ENCODE peak calls at places on chromosome 5, in ten cellular contexts. P, L, H, V, J, R, A, Z, D and F are unnamed samples. For H3K9me3, the result is how much of the 10 kb centered on the place peaks cover.

GRCh38 chr5:141680178-141680577 is 1.9 kb downstream of the ARAP3 start:
- DNase-seq in L (no peak), Z (no peak), V (no peak), R (no peak), D (no peak), J (no peak), P (no peak), A (no peak), H (no peak), F (no peak)

GRCh38 chr5:91176288-91177016 is 206.7 kb downstream of the ARRDC3 start:
- DNase-seq in P (no peak), L (peak), J (no peak), D (no peak), R (peak), H (peak), Z (no peak), A (no peak), V (no peak), F (no peak)

GRCh38 chr5:91025449-91025848 is 357.7 kb downstream of the ARRDC3 start:
- DNase-seq in R (no peak), L (no peak), Z (no peak), H (no peak), J (no peak), P (no peak), D (no peak), A (no peak), V (no peak), F (no peak)

GRCh38 chr5:95392593-95393182 is 1.5 kb downstream of the FAM81B start:
- DNase-seq in D (peak), H (peak), R (peak), J (peak), L (peak), A (no peak), Z (no peak), P (no peak), V (no peak), F (no peak)

GRCh38 chr5:87722286-87722685 is 309.6 kb upstream of the CCNH start:
- DNase-seq in R (no peak), L (peak), D (no peak), Z (no peak), V (no peak), P (no peak), A (no peak), J (no peak), H (no peak), F (no peak)

GRCh38 chr5:17732351-17732923 is 98.2 kb downstream of the TAF11L14 start:
- DNase-seq in V (no peak), P (no peak), H (no peak), L (no peak), Z (no peak), J (no peak), A (no peak), D (no peak), R (peak), F (no peak)

GRCh38 chr5:74394543-74394923 is 246.0 kb downstream of the ENC1 start:
- DNase-seq in H (no peak), V (no peak), J (no peak), R (no peak), P (no peak), Z (no peak), D (no peak), L (no peak), A (no peak), F (no peak)

GRCh38 chr5:2266668-2267240 is 384.0 kb upstream of the IRX4 start:
- DNase-seq in V (no peak), L (no peak), D (no peak), J (no peak), H (no peak), P (no peak), Z (no peak), R (no peak), A (no peak), F (no peak)

GRCh38 chr5:172866802-172867748 is 33.0 kb downstream of the ERGIC1 start:
- DNase-seq in A (no peak), D (no peak), Z (no peak), R (no peak), V (no peak), H (no peak), J (no peak), P (peak), L (peak), F (no peak)

GRCh38 chr5:4295663-4296339 is 700.2 kb downstream of the IRX1 start:
- DNase-seq in J (no peak), L (peak), A (no peak), R (no peak), D (no peak), P (no peak), H (peak), Z (no peak), V (peak), F (no peak)

GRCh38 chr5:60010328-60010727 is 116.8 kb upstream of the PDE4D start:
- DNase-seq in D (no peak), A (no peak), P (no peak), R (no peak), V (no peak), L (no peak), J (peak), Z (no peak), H (no peak), F (no peak)

GRCh38 chr5:150261231-150261630 is 28.3 kb downstream of the CAMK2A start:
- DNase-seq in P (no peak), R (no peak), J (no peak), H (no peak), A (no peak), D (no peak), V (no peak), L (no peak), Z (peak), F (no peak)

GRCh38 chr5:35087971-35088370 is 40.2 kb upstream of the AGXT2 start:
- DNase-seq in V (no peak), R (peak), P (no peak), A (no peak), D (no peak), J (no peak), L (peak), Z (no peak), H (no peak), F (no peak)

GRCh38 chr5:134732819-134733218 is 5.5 kb upstream of the CAMLG start:
- DNase-seq in H (no peak), P (no peak), Z (no peak), V (no peak), R (no peak), D (no peak), J (no peak), A (no peak), L (no peak), F (no peak)

GRCh38 chr5:101364469-101364868 is 461.4 kb upstream of the ST8SIA4 start:
- DNase-seq in J (no peak), P (no peak), A (no peak), R (peak), H (no peak), D (no peak), Z (no peak), L (peak), V (no peak), F (no peak)

GRCh38 chr5:35488786-35489185 is 128.9 kb upstream of the SPEF2 start:
- DNase-seq in H (no peak), J (no peak), Z (no peak), A (no peak), P (no peak), L (no peak), D (no peak), R (no peak), V (no peak), F (no peak)

GRCh38 chr5:54882841-54883240 is 102.6 kb downstream of the ESM1 start:
- DNase-seq in D (no peak), V (no peak), L (no peak), A (no peak), P (no peak), Z (no peak), H (no peak), R (no peak), J (no peak), F (no peak)
- H3K4me3 ChIP-seq in D (no peak), V (no peak), L (no peak), A (no peak), P (peak), Z (no peak), H (no peak), R (peak), J (no peak), F (no peak)

GRCh38 chr5:165999693-166000092 is 2291.8 kb upstream of the WWC1 start:
- DNase-seq in H (no peak), D (no peak), J (no peak), P (no peak), V (no peak), L (no peak), R (no peak), A (no peak), Z (no peak), F (no peak)

DNA sequence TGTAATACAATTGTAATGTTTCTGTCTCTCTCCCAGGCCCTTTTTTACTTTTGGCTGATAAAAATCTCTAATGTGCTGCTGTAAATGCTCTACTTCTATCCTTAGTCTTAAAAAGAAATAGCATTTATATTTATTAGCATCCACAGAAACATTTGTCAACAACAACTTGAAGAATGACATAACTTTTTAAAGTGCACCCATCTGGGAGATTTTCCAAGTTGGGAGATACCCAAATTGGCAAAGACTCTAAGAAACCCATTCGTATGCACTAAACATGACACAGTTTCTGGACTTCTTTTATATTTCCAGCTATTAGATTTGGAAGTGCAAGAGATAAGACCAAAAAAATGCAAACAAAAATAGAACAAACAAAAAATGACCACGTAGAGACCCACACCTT is 2287.4 kb upstream of the WWC1 start:
- DNase-seq in J (no peak), D (no peak), R (no peak), V (no peak), Z (no peak), L (no peak), H (no peak), A (no peak), P (no peak), F (no peak)
- H3K9me3 ChIP-seq in J (under half), D (under half), R (under half), V (under half), Z (under half), L (under half), H (under half), A (under half), P (under half), F (under half)

GRCh38 chr5:112885001-112885400 is 23.9 kb downstream of the SRP19 start:
- DNase-seq in L (no peak), R (no peak), H (no peak), D (peak), A (no peak), P (peak), Z (no peak), V (peak), J (no peak), F (no peak)

GRCh38 chr5:112876362-112876761 is 15.3 kb downstream of the SRP19 start:
- DNase-seq in V (no peak), L (no peak), D (no peak), P (no peak), H (no peak), R (no peak), Z (no peak), J (no peak), A (no peak), F (no peak)

GRCh38 chr5:112878760-112879159 is 17.7 kb downstream of the SRP19 start:
- DNase-seq in D (no peak), H (peak), A (no peak), L (peak), P (no peak), Z (no peak), V (no peak), J (no peak), R (no peak), F (peak)

GRCh38 chr5:112883192-112883591 is 22.1 kb downstream of the SRP19 start:
- DNase-seq in V (no peak), R (no peak), L (no peak), P (no peak), D (no peak), J (no peak), A (no peak), Z (no peak), H (no peak), F (no peak)

DNA sequence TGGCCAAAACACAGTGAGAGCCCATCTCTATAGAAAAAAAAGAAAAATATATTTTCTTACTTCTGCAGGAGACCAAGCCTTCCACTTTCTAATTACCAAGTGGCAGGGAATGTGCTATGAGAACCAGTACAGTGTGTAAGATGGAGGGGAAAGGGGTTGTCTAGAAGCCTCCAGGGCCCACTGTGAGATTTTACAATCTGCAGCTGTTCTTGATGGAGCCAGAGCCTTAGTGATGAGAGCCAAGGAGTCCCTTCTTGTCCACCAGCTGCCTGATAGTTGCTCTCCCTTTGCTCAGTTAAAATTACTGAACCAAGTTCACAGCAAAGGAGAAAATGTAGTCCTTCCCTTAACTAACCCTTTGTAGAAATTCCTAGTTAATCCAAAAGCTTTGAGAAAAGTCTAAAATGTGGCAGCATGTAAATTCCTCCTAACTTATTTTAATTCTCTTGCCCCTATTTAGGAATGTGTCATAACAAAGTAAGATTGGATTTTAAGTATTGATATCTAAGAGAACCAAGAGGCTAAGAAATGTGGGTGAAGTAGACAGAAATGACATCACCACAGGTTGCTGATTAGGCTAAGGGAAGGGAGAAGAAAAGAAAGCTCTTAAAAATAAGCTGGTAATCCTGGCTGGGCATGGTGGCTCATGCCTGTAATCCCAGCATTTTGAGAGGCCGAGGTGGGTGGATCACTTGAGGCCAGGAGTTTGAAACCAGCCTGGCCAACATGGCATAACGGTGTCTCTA is 19.3 kb downstream of the SRP19 start:
- DNase-seq in P (no peak), V (no peak), D (no peak), H (no peak), A (no peak), L (no peak), R (no peak), Z (no peak), J (no peak), F (no peak)
- H3K4me3 ChIP-seq in P (no peak), V (no peak), D (no peak), H (no peak), A (no peak), L (no peak), R (no peak), Z (no peak), J (no peak), F (no peak)

DNA sequence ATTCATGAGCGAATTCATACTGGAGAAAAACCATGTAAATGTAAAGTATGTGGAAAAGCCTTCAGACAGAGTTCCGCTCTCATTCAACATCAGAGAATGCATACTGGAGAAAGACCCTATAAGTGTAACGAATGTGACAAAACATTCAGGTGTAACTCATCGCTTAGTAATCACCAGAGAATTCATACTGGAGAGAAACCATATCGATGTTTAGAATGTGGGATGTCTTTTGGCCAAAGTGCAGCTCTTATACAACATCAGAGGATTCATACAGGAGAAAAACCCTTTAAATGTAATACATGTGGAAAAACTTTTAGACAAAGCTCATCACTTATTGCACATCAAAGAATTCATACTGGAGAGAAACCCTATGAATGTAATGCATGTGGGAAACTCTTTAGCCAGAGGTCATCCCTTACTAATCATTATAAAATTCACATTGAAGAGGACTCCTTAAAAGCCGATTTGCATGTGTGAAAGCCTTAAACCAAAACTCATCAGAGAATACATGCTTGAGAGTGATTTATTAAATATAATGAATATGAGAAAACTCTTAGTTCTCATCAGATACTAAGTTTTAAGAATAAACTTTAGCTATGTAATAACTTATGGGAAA is 11.8 kb upstream of the ZFP2 start:
- DNase-seq in Z (no peak), A (no peak), J (no peak), V (no peak), R (no peak), H (no peak), D (no peak), L (no peak), P (no peak), F (no peak)
- H3K9me3 ChIP-seq in Z (half or more), A (half or more), J (half or more), V (half or more), R (half or more), H (half or more), D (under half), L (under half), P (half or more), F (half or more)

DNA sequence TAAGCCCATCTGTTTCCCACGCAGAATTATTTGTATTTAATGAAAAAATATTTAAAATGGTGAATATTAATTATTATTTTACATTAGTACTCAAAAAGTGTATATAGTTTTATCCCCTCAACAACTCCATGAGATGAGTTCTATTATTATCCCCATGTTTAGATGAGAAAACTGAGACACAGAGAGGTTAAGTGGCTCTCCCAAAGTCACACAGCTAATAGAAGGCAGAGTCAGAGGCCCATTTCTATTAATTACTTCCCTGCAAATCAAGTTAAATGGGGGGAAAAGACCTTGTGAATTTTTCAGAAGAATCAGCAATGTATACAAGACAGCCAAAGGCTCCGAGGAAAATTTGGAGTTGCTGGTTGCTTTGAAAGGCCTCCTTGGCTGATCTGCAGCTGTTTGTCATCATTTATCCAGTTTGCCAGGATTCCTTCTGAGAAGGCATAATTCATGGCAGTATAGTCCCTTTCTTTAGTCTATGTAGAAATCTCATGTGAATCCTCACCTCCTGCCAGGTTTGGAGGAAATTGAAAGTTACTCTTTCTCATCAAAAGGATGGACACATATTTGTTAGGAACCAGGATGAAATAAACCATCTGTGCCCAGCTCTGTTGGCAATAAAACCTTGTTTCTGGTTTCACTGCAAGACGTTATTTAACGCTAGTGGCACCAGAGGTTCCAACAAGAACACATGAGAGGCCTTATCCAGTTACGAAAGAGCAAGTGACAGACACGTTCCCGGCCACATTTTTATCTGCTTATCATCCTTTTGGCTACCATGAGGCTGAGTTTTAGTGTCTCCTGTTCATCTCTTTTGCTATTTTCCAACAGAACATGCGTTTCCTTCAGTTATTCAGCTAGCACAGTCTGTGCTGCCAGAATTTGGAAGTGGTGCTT is 631 bp downstream of the FYB1 start:
- DNase-seq in L (no peak), H (no peak), P (no peak), Z (no peak), V (no peak), D (no peak), A (no peak), R (peak), J (no peak), F (no peak)
- H3K4me3 ChIP-seq in L (no peak), H (no peak), P (peak), Z (no peak), V (no peak), D (no peak), A (peak), R (peak), J (no peak), F (peak)

DNA sequence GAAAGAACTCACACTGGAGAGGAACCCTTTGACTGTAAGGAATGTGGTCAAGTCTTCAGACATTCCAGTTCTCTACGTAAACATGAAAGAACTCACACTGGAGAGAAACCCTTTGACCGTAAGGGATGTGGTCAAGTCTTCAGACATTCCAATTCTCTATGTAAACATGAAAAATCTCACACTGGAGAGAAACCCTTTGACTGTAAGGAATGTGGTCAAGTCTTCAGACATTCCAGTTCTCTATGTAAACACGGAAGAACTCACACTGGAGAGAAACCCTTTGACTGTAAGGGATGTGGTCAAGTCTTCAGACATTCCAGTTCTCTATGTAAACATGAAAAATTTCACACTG is 32.6 kb downstream of the MAPK9 start:
- DNase-seq in H (no peak), V (no peak), D (no peak), L (peak), Z (no peak), A (no peak), R (peak), J (peak), P (no peak), F (no peak)
- H3K9me3 ChIP-seq in H (half or more), V (half or more), D (under half), L (under half), Z (half or more), A (half or more), R (half or more), J (half or more), P (half or more), F (half or more)

DNA sequence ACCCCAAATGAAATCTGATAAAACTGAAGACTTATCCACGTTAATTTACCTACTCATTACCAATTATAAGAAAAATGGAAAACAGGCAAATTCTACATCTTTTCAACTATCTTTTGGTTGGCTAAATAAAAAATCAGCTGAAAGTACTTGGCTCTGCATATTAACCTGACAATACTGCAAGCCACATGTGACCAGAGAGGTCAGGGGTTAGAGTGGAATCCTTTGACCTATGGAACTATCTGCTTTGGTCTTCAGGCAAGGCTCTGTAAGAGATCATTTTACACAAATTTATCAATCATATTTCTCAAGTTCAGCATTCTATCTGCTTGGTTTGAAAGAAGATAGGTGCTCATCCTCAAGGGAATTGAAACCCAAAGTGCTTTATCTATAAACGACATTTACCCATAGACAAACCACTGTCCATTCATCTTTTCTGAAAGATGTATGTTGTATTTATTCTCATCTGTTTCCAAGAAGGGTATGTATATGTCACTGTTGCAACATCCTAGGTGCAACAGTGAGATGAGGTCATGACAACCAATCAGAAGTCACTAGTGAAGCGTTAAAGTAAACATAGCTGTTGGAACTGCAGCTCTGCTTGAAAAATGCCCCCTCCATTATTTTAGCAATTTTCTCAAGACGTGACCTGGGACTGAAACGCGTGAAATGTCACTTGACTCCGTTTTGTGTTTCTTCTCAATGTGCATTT is 144.9 kb upstream of the POU5F2 start:
- DNase-seq in P (no peak), D (no peak), L (no peak), H (no peak), A (no peak), R (no peak), Z (no peak), V (no peak), J (no peak), F (no peak)
- H3K4me3 ChIP-seq in P (no peak), D (no peak), L (no peak), H (no peak), A (no peak), R (peak), Z (no peak), V (no peak), J (no peak), F (no peak)